ENCODE peak calls at places on chromosomes 5 and 9, in five cellular contexts. C is neural crest cell, F is PC-9, H is NCI-H1417, B is GDM1. P is an unnamed sample.

GRCh38 chr9:127004946-127005769 is 90.6 kb downstream of the RALGPS1 start:
- DNase-seq in C (no peak), F (peak), H (peak), B (no peak), P (no peak)

GRCh38 chr5:59416441-59416840 is 477.1 kb downstream of the PDE4D start:
- DNase-seq in C (no peak), F (no peak), H (no peak), B (no peak), P (no peak)

GRCh38 chr9:132583584-132584304 is 1.3 kb downstream of the BARHL1 start:
- DNase-seq in C (no peak), F (peak), H (no peak), B (no peak), P (no peak)

GRCh38 chr5:170121321-170121720 is 15.6 kb downstream of the FOXI1 start:
- DNase-seq in C (no peak), F (peak), H (no peak), B (no peak), P (no peak)

GRCh38 chr5:52861368-52861767 is 73.7 kb downstream of the ITGA1 start:
- DNase-seq in C (no peak), F (peak), H (no peak), B (no peak), P (no peak)

GRCh38 chr5:133664422-133664821 is 52.1 kb upstream of the FSTL4 start:
- DNase-seq in C (no peak), F (peak), H (no peak), B (no peak), P (peak)

GRCh38 chr5:115842089-115842881 is 550 bp downstream of the AP3S1 start:
- DNase-seq in C (peak), F (no peak), H (peak), B (peak), P (no peak)

GRCh38 chr9:102434545-102434944 is 560.6 kb upstream of the CYLC2 start:
- DNase-seq in C (no peak), F (no peak), H (no peak), B (no peak), P (no peak)

GRCh38 chr9:134925011-134925511 is 7.3 kb upstream of the FCN1 start:
- DNase-seq in C (no peak), F (no peak), H (no peak), B (no peak), P (no peak)

GRCh38 chr9:108271646-108272349 is 584.0 kb downstream of the ACTL7B start:
- DNase-seq in C (no peak), F (peak), H (peak), B (no peak), P (peak)

P was measured in T1000.